ENCODE peak calls at places on chromosomes 4 and X, in six cellular contexts. One of them, this sample, is unnamed.
A peak's percentile ranks its signal among the peaks of the same experiment; 100 is the strongest.

GRCh38 chr4:122012735-122013134 is 60.9 kb upstream of the TRPC3 start:
- DNase-seq in lower lobe of right lung: no peak
- DNase-seq in neural crest cell: no peak
- DNase-seq in body of pancreas: no peak
- DNase-seq in fibroblast of mammary gland: peak; percentile 62
- DNase-seq in breast epithelium: no peak
- DNase-seq in this sample: no peak

GRCh38 chr4:25440478-25441030 is 63.5 kb downstream of the ANAPC4 start:
- DNase-seq in lower lobe of right lung: no peak
- DNase-seq in neural crest cell: no peak
- DNase-seq in body of pancreas: peak; percentile 73
- DNase-seq in fibroblast of mammary gland: no peak
- DNase-seq in breast epithelium: no peak
- DNase-seq in this sample: no peak

GRCh38 chrX:153744210-153745066 is 19.6 kb upstream of the PLXNB3 start:
- DNase-seq in lower lobe of right lung: no peak
- DNase-seq in neural crest cell: peak; percentile 22
- DNase-seq in body of pancreas: no peak
- DNase-seq in fibroblast of mammary gland: no peak
- DNase-seq in breast epithelium: no peak
- DNase-seq in this sample: no peak

GRCh38 chr4:39456946-39457763 is 1.6 kb downstream of the RPL9 start:
- DNase-seq in lower lobe of right lung: no peak
- DNase-seq in neural crest cell: no peak
- DNase-seq in body of pancreas: no peak
- DNase-seq in fibroblast of mammary gland: no peak
- DNase-seq in breast epithelium: no peak
- DNase-seq in this sample: no peak

GRCh38 chrX:7060444-7060843 is 87.1 kb upstream of the STS start:
- DNase-seq in lower lobe of right lung: no peak
- DNase-seq in neural crest cell: no peak
- DNase-seq in body of pancreas: no peak
- DNase-seq in fibroblast of mammary gland: no peak
- DNase-seq in breast epithelium: no peak
- DNase-seq in this sample: no peak

GRCh38 chr4:38467296-38467695 is 196.7 kb upstream of the KLF3 start:
- DNase-seq in lower lobe of right lung: no peak
- DNase-seq in neural crest cell: no peak
- DNase-seq in body of pancreas: no peak
- DNase-seq in fibroblast of mammary gland: no peak
- DNase-seq in breast epithelium: no peak
- DNase-seq in this sample: no peak

GRCh38 chr4:149344436-149344835 is 471.2 kb downstream of the IQCM start:
- DNase-seq in lower lobe of right lung: no peak
- DNase-seq in neural crest cell: no peak
- DNase-seq in body of pancreas: no peak
- DNase-seq in fibroblast of mammary gland: peak; percentile 93
- DNase-seq in breast epithelium: no peak
- DNase-seq in this sample: no peak

GRCh38 chrX:1475881-1476280 is 23.2 kb upstream of the ASMTL start:
- DNase-seq in lower lobe of right lung: no peak
- DNase-seq in neural crest cell: no peak
- DNase-seq in body of pancreas: no peak
- DNase-seq in fibroblast of mammary gland: no peak
- DNase-seq in breast epithelium: peak; percentile 2
- DNase-seq in this sample: no peak

GRCh38 chrX:13996650-13997049 is 33.0 kb downstream of the GEMIN8 start:
- DNase-seq in lower lobe of right lung: no peak
- DNase-seq in neural crest cell: no peak
- DNase-seq in body of pancreas: no peak
- DNase-seq in fibroblast of mammary gland: peak; percentile 22
- DNase-seq in breast epithelium: no peak
- DNase-seq in this sample: no peak

DNA sequence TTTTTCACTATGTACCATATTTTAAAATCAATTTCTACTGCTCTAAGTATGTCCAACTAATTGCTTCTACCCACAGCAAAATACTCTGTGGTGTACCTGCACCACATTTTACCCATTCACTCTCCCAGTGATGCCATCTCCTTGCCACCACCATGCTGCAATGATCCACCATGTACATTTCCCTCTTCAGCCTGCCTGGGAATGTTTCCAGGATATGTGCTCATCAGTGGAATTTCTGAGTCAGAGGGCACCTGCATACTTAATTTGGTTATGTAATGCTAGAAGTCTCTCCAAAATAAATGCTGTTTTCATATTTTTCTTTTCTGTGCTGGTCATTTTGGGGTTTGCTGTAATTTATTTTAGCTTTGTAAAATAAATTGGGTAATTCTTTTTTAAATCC is 33.2 kb upstream of the OCIAD2 start:
- DNase-seq in lower lobe of right lung: no peak
- DNase-seq in neural crest cell: no peak
- DNase-seq in body of pancreas: peak; percentile 28
- DNase-seq in fibroblast of mammary gland: peak; percentile 80
- DNase-seq in breast epithelium: peak; percentile 19
- DNase-seq in this sample: no peak
- TF ChIP-seq CTCF in lower lobe of right lung: no peak
- TF ChIP-seq CTCF in neural crest cell: no peak
- TF ChIP-seq CTCF in body of pancreas: no peak
- TF ChIP-seq CTCF in fibroblast of mammary gland: no peak
- TF ChIP-seq CTCF in breast epithelium: no peak
- TF ChIP-seq CTCF in this sample: no peak

DNA sequence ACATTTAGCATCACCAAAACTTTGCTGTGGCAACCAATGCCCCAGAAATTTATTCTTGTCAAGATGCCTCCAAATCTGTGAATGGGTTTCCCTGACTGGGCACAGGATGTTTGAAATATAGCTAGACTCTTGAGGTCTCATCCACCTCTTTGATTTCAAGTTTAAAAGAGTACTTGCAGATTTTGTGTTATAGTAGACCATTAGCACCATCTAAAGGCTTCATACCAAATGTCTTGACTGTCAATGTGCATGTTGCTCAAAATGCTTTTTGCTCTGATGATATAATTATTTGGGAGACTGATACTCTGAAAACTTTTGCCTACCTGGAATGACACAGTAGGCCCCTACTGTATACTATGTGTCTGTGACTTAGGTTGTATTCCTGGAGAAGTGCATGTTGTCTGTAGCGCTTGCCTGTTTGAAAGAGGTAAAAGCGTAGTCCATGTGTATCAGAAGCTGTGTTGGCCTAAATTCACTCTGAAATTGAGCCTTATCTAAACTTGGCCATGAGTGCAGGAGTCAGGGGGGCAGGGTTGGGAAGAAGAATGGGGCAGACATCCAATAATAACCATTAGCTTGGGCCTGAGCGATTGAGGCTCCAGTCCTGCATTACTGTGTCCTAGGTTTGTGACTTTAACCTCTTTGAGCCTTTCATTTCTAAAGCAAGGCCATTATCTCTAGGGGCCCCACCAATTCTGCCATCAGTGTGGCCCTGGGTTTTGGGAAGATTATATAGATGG is 33.8 kb downstream of the NDP start:
- DNase-seq in lower lobe of right lung: no peak
- DNase-seq in neural crest cell: no peak
- DNase-seq in body of pancreas: no peak
- DNase-seq in fibroblast of mammary gland: peak; percentile 24
- DNase-seq in breast epithelium: no peak
- DNase-seq in this sample: no peak
- TF ChIP-seq CTCF in lower lobe of right lung: no peak
- TF ChIP-seq CTCF in neural crest cell: no peak
- TF ChIP-seq CTCF in body of pancreas: no peak
- TF ChIP-seq CTCF in fibroblast of mammary gland: no peak
- TF ChIP-seq CTCF in breast epithelium: no peak
- TF ChIP-seq CTCF in this sample: no peak

GRCh38 chrX:57977992-57978391 is 67.7 kb upstream of the ZXDA start:
- DNase-seq in lower lobe of right lung: no peak
- DNase-seq in neural crest cell: no peak
- DNase-seq in body of pancreas: no peak
- DNase-seq in fibroblast of mammary gland: no peak
- DNase-seq in breast epithelium: no peak
- DNase-seq in this sample: no peak
- TF ChIP-seq CTCF in lower lobe of right lung: no peak
- TF ChIP-seq CTCF in neural crest cell: no peak
- TF ChIP-seq CTCF in body of pancreas: no peak
- TF ChIP-seq CTCF in fibroblast of mammary gland: no peak
- TF ChIP-seq CTCF in breast epithelium: no peak
- TF ChIP-seq CTCF in this sample: no peak

DNA sequence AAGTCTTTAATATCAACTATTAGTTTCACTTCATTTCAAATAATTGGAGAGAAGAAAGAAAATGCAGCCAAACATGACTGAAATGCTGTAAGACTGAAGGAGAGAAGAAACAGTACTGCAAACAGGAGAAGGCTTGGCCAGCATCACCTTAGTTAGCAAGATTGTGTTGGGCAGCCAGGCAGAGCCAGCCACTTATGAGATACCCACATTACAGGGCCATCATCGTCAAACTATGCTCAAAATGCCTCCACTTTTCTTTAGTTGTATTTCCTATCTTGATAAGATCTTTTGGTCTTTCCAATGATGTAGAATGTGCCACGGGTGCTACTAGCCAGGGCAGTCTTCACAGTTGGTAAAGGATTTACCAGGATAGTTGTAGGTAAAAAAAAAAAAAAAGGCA is 10.9 kb upstream of the IRF2 start:
- DNase-seq in lower lobe of right lung: no peak
- DNase-seq in neural crest cell: no peak
- DNase-seq in body of pancreas: no peak
- DNase-seq in fibroblast of mammary gland: no peak
- DNase-seq in breast epithelium: no peak
- DNase-seq in this sample: no peak
- TF ChIP-seq CTCF in lower lobe of right lung: no peak
- TF ChIP-seq CTCF in neural crest cell: no peak
- TF ChIP-seq CTCF in body of pancreas: no peak
- TF ChIP-seq CTCF in fibroblast of mammary gland: no peak
- TF ChIP-seq CTCF in breast epithelium: no peak
- TF ChIP-seq CTCF in this sample: no peak

This sample was measured in CD14-positive monocyte.